ENCODE peak calls at places on chromosomes 16 and 17, in six cellular contexts. One of them, this sample, is unnamed.

GRCh38 chr17:61511480-61512182 is 59.4 kb downstream of the TBX4 start:
- DNase-seq in AG10803: no peak
- DNase-seq in fibroblast of the aortic adventitia: no peak
- DNase-seq in endodermal cell: no peak
- DNase-seq in tibial artery: no peak
- DNase-seq in Peyer's patch: no peak
- DNase-seq in this sample: no peak

GRCh38 chr17:69305177-69305576 is 21.8 kb downstream of the ABCA5 start:
- DNase-seq in AG10803: no peak
- DNase-seq in fibroblast of the aortic adventitia: no peak
- DNase-seq in endodermal cell: no peak
- DNase-seq in tibial artery: no peak
- DNase-seq in Peyer's patch: no peak
- DNase-seq in this sample: no peak

GRCh38 chr16:10678655-10679054 is 16.1 kb downstream of the TEKT5 start:
- DNase-seq in AG10803: no peak
- DNase-seq in fibroblast of the aortic adventitia: no peak
- DNase-seq in endodermal cell: no peak
- DNase-seq in tibial artery: no peak
- DNase-seq in Peyer's patch: no peak
- DNase-seq in this sample: no peak

GRCh38 chr16:14564323-14564722 is 65.7 kb downstream of the PARN start:
- DNase-seq in AG10803: no peak
- DNase-seq in fibroblast of the aortic adventitia: no peak
- DNase-seq in endodermal cell: no peak
- DNase-seq in tibial artery: no peak
- DNase-seq in Peyer's patch: no peak
- DNase-seq in this sample: no peak

GRCh38 chr16:66692341-66692740 is 4.2 kb downstream of the CMTM4 start:
- DNase-seq in AG10803: no peak
- DNase-seq in fibroblast of the aortic adventitia: no peak
- DNase-seq in endodermal cell: no peak
- DNase-seq in tibial artery: no peak
- DNase-seq in Peyer's patch: no peak
- DNase-seq in this sample: no peak

GRCh38 chr17:72421128-72422092 is 300.6 kb downstream of the SOX9 start:
- DNase-seq in AG10803: peak; percentile 84
- DNase-seq in fibroblast of the aortic adventitia: peak; percentile 87
- DNase-seq in endodermal cell: peak; percentile 60
- DNase-seq in tibial artery: no peak
- DNase-seq in Peyer's patch: no peak
- DNase-seq in this sample: peak; percentile 97

GRCh38 chr16:10338426-10338825 is 47.4 kb upstream of the ATF7IP2 start:
- DNase-seq in AG10803: no peak
- DNase-seq in fibroblast of the aortic adventitia: no peak
- DNase-seq in endodermal cell: no peak
- DNase-seq in tibial artery: no peak
- DNase-seq in Peyer's patch: no peak
- DNase-seq in this sample: no peak

GRCh38 chr17:50003916-50004315 is 8.9 kb upstream of the DLX3 start:
- DNase-seq in AG10803: no peak
- DNase-seq in fibroblast of the aortic adventitia: no peak
- DNase-seq in endodermal cell: no peak
- DNase-seq in tibial artery: no peak
- DNase-seq in Peyer's patch: no peak
- DNase-seq in this sample: no peak

GRCh38 chr17:5584383-5584951 is at the start of gene NLRP1:
- DNase-seq in AG10803: peak; percentile 93
- DNase-seq in fibroblast of the aortic adventitia: peak; percentile 96
- DNase-seq in endodermal cell: peak; percentile 88
- DNase-seq in tibial artery: peak; percentile 96
- DNase-seq in Peyer's patch: peak; percentile 98
- DNase-seq in this sample: no peak

GRCh38 chr17:66493283-66494019 is 191.0 kb downstream of the PRKCA start:
- DNase-seq in AG10803: peak; percentile 89
- DNase-seq in fibroblast of the aortic adventitia: peak; percentile 80
- DNase-seq in endodermal cell: no peak
- DNase-seq in tibial artery: no peak
- DNase-seq in Peyer's patch: no peak
- DNase-seq in this sample: no peak

GRCh38 chr17:81563861-81564586 is 11.9 kb upstream of the FAAP100 start:
- DNase-seq in AG10803: peak; percentile 92
- DNase-seq in fibroblast of the aortic adventitia: peak; percentile 78
- DNase-seq in endodermal cell: no peak
- DNase-seq in tibial artery: no peak
- DNase-seq in Peyer's patch: no peak
- DNase-seq in this sample: no peak

GRCh38 chr17:68860941-68861340 is 94.3 kb downstream of the ABCA8 start:
- DNase-seq in AG10803: no peak
- DNase-seq in fibroblast of the aortic adventitia: no peak
- DNase-seq in endodermal cell: no peak
- DNase-seq in tibial artery: no peak
- DNase-seq in Peyer's patch: no peak
- DNase-seq in this sample: no peak

GRCh38 chr17:3845361-3845753 is 689 bp downstream of the NCBP3 start:
- DNase-seq in AG10803: peak; percentile 15
- DNase-seq in fibroblast of the aortic adventitia: peak; percentile 13
- DNase-seq in endodermal cell: no peak
- DNase-seq in tibial artery: no peak
- DNase-seq in Peyer's patch: peak; percentile 28
- DNase-seq in this sample: no peak

GRCh38 chr17:81977211-81978091 is at the start of gene ASPSCR1:
- DNase-seq in AG10803: peak; percentile 89
- DNase-seq in fibroblast of the aortic adventitia: peak; percentile 89
- DNase-seq in endodermal cell: peak; percentile 97
- DNase-seq in tibial artery: peak; percentile 81
- DNase-seq in Peyer's patch: peak; percentile 87
- DNase-seq in this sample: peak; percentile 61

GRCh38 chr17:54840885-54841614 is 59.6 kb upstream of the TOM1L1 start:
- DNase-seq in AG10803: no peak
- DNase-seq in fibroblast of the aortic adventitia: no peak
- DNase-seq in endodermal cell: no peak
- DNase-seq in tibial artery: no peak
- DNase-seq in Peyer's patch: no peak
- DNase-seq in this sample: no peak

GRCh38 chr17:38443356-38444026 is 15.2 kb downstream of the ARHGAP23 start:
- DNase-seq in AG10803: no peak
- DNase-seq in fibroblast of the aortic adventitia: no peak
- DNase-seq in endodermal cell: no peak
- DNase-seq in tibial artery: no peak
- DNase-seq in Peyer's patch: no peak
- DNase-seq in this sample: no peak

GRCh38 chr16:31201511-31202401 is 804 bp downstream of the PYCARD start:
- DNase-seq in AG10803: no peak
- DNase-seq in fibroblast of the aortic adventitia: no peak
- DNase-seq in endodermal cell: peak; percentile 88
- DNase-seq in tibial artery: no peak
- DNase-seq in Peyer's patch: peak; percentile 66
- DNase-seq in this sample: no peak

GRCh38 chr17:80394629-80395216 is 20.2 kb upstream of the ENDOV start:
- DNase-seq in AG10803: no peak
- DNase-seq in fibroblast of the aortic adventitia: no peak
- DNase-seq in endodermal cell: peak; percentile 90
- DNase-seq in tibial artery: peak; percentile 11
- DNase-seq in Peyer's patch: no peak
- DNase-seq in this sample: no peak

GRCh38 chr16:54080524-54081008 is 206.0 kb downstream of the IRX3 start:
- DNase-seq in AG10803: peak; percentile 60
- DNase-seq in fibroblast of the aortic adventitia: peak; percentile 91
- DNase-seq in endodermal cell: no peak
- DNase-seq in tibial artery: no peak
- DNase-seq in Peyer's patch: no peak
- DNase-seq in this sample: no peak

GRCh38 chr17:9612016-9612415 is 33.3 kb upstream of the USP43 start:
- DNase-seq in AG10803: no peak
- DNase-seq in fibroblast of the aortic adventitia: no peak
- DNase-seq in endodermal cell: no peak
- DNase-seq in tibial artery: no peak
- DNase-seq in Peyer's patch: no peak
- DNase-seq in this sample: no peak

GRCh38 chr17:74842599-74843351 is 16.9 kb downstream of the GRIN2C start:
- DNase-seq in AG10803: peak; percentile 53
- DNase-seq in fibroblast of the aortic adventitia: peak; percentile 44
- DNase-seq in endodermal cell: peak; percentile 95
- DNase-seq in tibial artery: no peak
- DNase-seq in Peyer's patch: no peak
- DNase-seq in this sample: no peak

GRCh38 chr17:41510251-41511065 is 5.0 kb upstream of the KRT13 start:
- DNase-seq in AG10803: no peak
- DNase-seq in fibroblast of the aortic adventitia: no peak
- DNase-seq in endodermal cell: peak; percentile 82
- DNase-seq in tibial artery: no peak
- DNase-seq in Peyer's patch: no peak
- DNase-seq in this sample: no peak

GRCh38 chr16:85970016-85970711 is 71.2 kb downstream of the IRF8 start:
- DNase-seq in AG10803: no peak
- DNase-seq in fibroblast of the aortic adventitia: no peak
- DNase-seq in endodermal cell: no peak
- DNase-seq in tibial artery: no peak
- DNase-seq in Peyer's patch: no peak
- DNase-seq in this sample: no peak

DNA sequence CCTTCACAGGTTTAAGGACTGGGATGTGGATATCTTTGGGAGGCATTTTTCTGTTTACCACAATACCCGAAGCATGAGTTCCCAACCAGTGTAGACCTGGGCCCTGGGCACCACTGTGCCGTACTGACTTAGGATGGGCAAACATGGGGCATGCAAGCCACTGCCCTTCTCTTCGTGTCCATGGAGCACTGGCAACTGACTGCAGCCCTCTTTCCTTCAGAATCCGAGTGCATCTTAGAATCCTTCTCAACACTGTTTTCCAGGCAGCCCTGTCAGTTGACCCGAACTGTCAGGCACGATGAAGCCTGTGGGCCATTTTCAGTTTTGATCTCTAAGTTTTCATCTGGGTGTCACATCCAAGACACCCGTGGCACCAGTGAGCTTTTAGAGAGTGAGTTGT is 59.2 kb downstream of the SHISA6 start:
- DNase-seq in AG10803: no peak
- DNase-seq in fibroblast of the aortic adventitia: no peak
- DNase-seq in endodermal cell: no peak
- DNase-seq in tibial artery: no peak
- DNase-seq in Peyer's patch: no peak
- DNase-seq in this sample: no peak
- TF ChIP-seq CTCF in AG10803: no peak
- TF ChIP-seq CTCF in fibroblast of the aortic adventitia: no peak
- TF ChIP-seq CTCF in endodermal cell: no peak
- TF ChIP-seq CTCF in tibial artery: no peak
- TF ChIP-seq CTCF in Peyer's patch: no peak
- TF ChIP-seq CTCF in this sample: no peak

GRCh38 chr16:72033437-72033836 is 20.9 kb upstream of the HP start:
- DNase-seq in AG10803: no peak
- DNase-seq in fibroblast of the aortic adventitia: no peak
- DNase-seq in endodermal cell: peak; percentile 26
- DNase-seq in tibial artery: no peak
- DNase-seq in Peyer's patch: no peak
- DNase-seq in this sample: no peak
- H3K4me3 ChIP-seq in AG10803: no peak overlapping the region
- H3K4me3 ChIP-seq in fibroblast of the aortic adventitia: no peak overlapping the region
- H3K4me3 ChIP-seq in endodermal cell: no peak overlapping the region
- H3K4me3 ChIP-seq in tibial artery: no peak overlapping the region
- H3K4me3 ChIP-seq in Peyer's patch: no peak overlapping the region
- H3K4me3 ChIP-seq in this sample: no peak overlapping the region

GRCh38 chr16:69087161-69087581 is 18.3 kb upstream of the HAS3 start:
- DNase-seq in AG10803: no peak
- DNase-seq in fibroblast of the aortic adventitia: peak; percentile 61
- DNase-seq in endodermal cell: no peak
- DNase-seq in tibial artery: no peak
- DNase-seq in Peyer's patch: no peak
- DNase-seq in this sample: no peak

GRCh38 chr16:69085032-69085695 is 20.3 kb upstream of the HAS3 start:
- DNase-seq in AG10803: no peak
- DNase-seq in fibroblast of the aortic adventitia: no peak
- DNase-seq in endodermal cell: no peak
- DNase-seq in tibial artery: no peak
- DNase-seq in Peyer's patch: no peak
- DNase-seq in this sample: no peak

GRCh38 chr16:69088684-69089083 is 16.8 kb upstream of the HAS3 start:
- DNase-seq in AG10803: no peak
- DNase-seq in fibroblast of the aortic adventitia: no peak
- DNase-seq in endodermal cell: peak; percentile 35
- DNase-seq in tibial artery: no peak
- DNase-seq in Peyer's patch: no peak
- DNase-seq in this sample: no peak

GRCh38 chr16:69084301-69084700 is 21.2 kb upstream of the HAS3 start:
- DNase-seq in AG10803: peak; percentile 55
- DNase-seq in fibroblast of the aortic adventitia: peak; percentile 91
- DNase-seq in endodermal cell: peak; percentile 36
- DNase-seq in tibial artery: no peak
- DNase-seq in Peyer's patch: no peak
- DNase-seq in this sample: no peak

GRCh38 chr16:69083306-69083941 is 22.0 kb upstream of the HAS3 start:
- DNase-seq in AG10803: no peak
- DNase-seq in fibroblast of the aortic adventitia: no peak
- DNase-seq in endodermal cell: peak; percentile 75
- DNase-seq in tibial artery: no peak
- DNase-seq in Peyer's patch: no peak
- DNase-seq in this sample: no peak
- TF ChIP-seq CTCF in AG10803: no peak
- TF ChIP-seq CTCF in fibroblast of the aortic adventitia: no peak
- TF ChIP-seq CTCF in endodermal cell: peak; percentile 78
- TF ChIP-seq CTCF in tibial artery: no peak
- TF ChIP-seq CTCF in Peyer's patch: no peak
- TF ChIP-seq CTCF in this sample: peak; percentile 17

DNA sequence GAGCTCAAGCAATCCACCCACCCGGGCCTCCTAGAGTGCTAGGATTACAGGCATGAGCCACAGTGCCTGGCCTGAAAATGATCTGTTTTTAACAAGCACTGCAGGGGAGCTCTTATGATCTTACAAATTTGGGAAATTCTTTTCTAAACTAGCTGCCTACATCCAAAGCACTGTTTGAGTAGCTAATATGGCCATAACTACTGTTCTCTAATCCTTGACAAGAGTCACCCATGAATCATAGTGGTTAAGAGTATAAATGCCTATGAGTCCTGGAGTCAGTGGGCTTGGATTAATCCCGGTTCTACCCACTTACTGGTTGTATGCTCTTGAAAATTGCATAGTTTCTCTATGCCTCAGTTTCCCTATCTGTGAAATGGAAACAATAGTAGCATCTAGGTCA is 1.4 kb upstream of the CPPED1 start:
- DNase-seq in AG10803: no peak
- DNase-seq in fibroblast of the aortic adventitia: no peak
- DNase-seq in endodermal cell: no peak
- DNase-seq in tibial artery: no peak
- DNase-seq in Peyer's patch: no peak
- DNase-seq in this sample: no peak
- H3K4me3 ChIP-seq in AG10803: no peak overlapping the region
- H3K4me3 ChIP-seq in fibroblast of the aortic adventitia: no peak overlapping the region
- H3K4me3 ChIP-seq in endodermal cell: no peak overlapping the region
- H3K4me3 ChIP-seq in tibial artery: no peak overlapping the region
- H3K4me3 ChIP-seq in Peyer's patch: no peak overlapping the region
- H3K4me3 ChIP-seq in this sample: no peak overlapping the region